ENCODE peak calls at places on chromosomes 2 and 18, in eight cellular contexts. One of them, this sample, is unnamed.

GRCh38 chr2:138831154-138831553 is 51.0 kb upstream of the NXPH2 start:
- DNase-seq in tibial artery: no peak
- DNase-seq in A549: no peak
- DNase-seq in B cell: no peak
- DNase-seq in RWPE1: no peak
- DNase-seq in HFF-Myc: no peak
- DNase-seq in IMR-90: no peak
- DNase-seq in neural crest cell: no peak
- DNase-seq in this sample: no peak

GRCh38 chr2:101759162-101759561 is 61.7 kb downstream of the MAP4K4 start:
- DNase-seq in A549: peak
- DNase-seq in IMR-90: peak
- DNase-seq in HFF-Myc: peak
- DNase-seq in neural crest cell: no peak
- DNase-seq in B cell: no peak
- DNase-seq in RWPE1: peak
- DNase-seq in tibial artery: no peak
- DNase-seq in this sample: peak

GRCh38 chr2:222610746-222611145 is 45.1 kb downstream of the FARSB start:
- DNase-seq in IMR-90: peak
- DNase-seq in RWPE1: no peak
- DNase-seq in neural crest cell: no peak
- DNase-seq in A549: no peak
- DNase-seq in tibial artery: no peak
- DNase-seq in HFF-Myc: peak
- DNase-seq in B cell: no peak
- DNase-seq in this sample: no peak

GRCh38 chr18:62523631-62524442 is 1.0 kb downstream of the ZCCHC2 start:
- DNase-seq in B cell: peak
- DNase-seq in tibial artery: peak
- DNase-seq in RWPE1: no peak
- DNase-seq in IMR-90: peak
- DNase-seq in A549: peak
- DNase-seq in neural crest cell: peak
- DNase-seq in HFF-Myc: no peak
- DNase-seq in this sample: peak

GRCh38 chr2:106314427-106314826 is 120.3 kb upstream of the UXS1 start:
- DNase-seq in tibial artery: no peak
- DNase-seq in B cell: no peak
- DNase-seq in A549: no peak
- DNase-seq in RWPE1: no peak
- DNase-seq in IMR-90: no peak
- DNase-seq in HFF-Myc: no peak
- DNase-seq in neural crest cell: no peak
- DNase-seq in this sample: no peak

GRCh38 chr18:12092398-12093229 is 1.0 kb upstream of the ANKRD62 start:
- DNase-seq in tibial artery: no peak
- DNase-seq in neural crest cell: no peak
- DNase-seq in B cell: no peak
- DNase-seq in HFF-Myc: no peak
- DNase-seq in IMR-90: no peak
- DNase-seq in A549: peak
- DNase-seq in RWPE1: peak
- DNase-seq in this sample: peak

GRCh38 chr2:176075476-176075875 is 8.3 kb downstream of the EVX2 start:
- DNase-seq in neural crest cell: no peak
- DNase-seq in A549: no peak
- DNase-seq in B cell: no peak
- DNase-seq in RWPE1: no peak
- DNase-seq in HFF-Myc: no peak
- DNase-seq in tibial artery: no peak
- DNase-seq in IMR-90: no peak
- DNase-seq in this sample: peak

GRCh38 chr2:166449439-166449838 is 44.6 kb downstream of the SCN7A start:
- DNase-seq in B cell: no peak
- DNase-seq in neural crest cell: no peak
- DNase-seq in tibial artery: no peak
- DNase-seq in IMR-90: no peak
- DNase-seq in RWPE1: no peak
- DNase-seq in HFF-Myc: no peak
- DNase-seq in A549: no peak
- DNase-seq in this sample: no peak

GRCh38 chr2:5691659-5692529 is at the start of gene SOX11:
- DNase-seq in HFF-Myc: peak
- DNase-seq in B cell: peak
- DNase-seq in A549: no peak
- DNase-seq in RWPE1: no peak
- DNase-seq in tibial artery: no peak
- DNase-seq in neural crest cell: peak
- DNase-seq in IMR-90: peak
- DNase-seq in this sample: peak

GRCh38 chr18:46516555-46516954 is 140.5 kb downstream of the LOXHD1 start:
- DNase-seq in A549: no peak
- DNase-seq in HFF-Myc: no peak
- DNase-seq in neural crest cell: no peak
- DNase-seq in IMR-90: no peak
- DNase-seq in RWPE1: no peak
- DNase-seq in B cell: no peak
- DNase-seq in tibial artery: no peak
- DNase-seq in this sample: no peak

GRCh38 chr18:46519870-46520269 is 137.2 kb downstream of the LOXHD1 start:
- DNase-seq in tibial artery: no peak
- DNase-seq in B cell: no peak
- DNase-seq in RWPE1: no peak
- DNase-seq in IMR-90: no peak
- DNase-seq in A549: no peak
- DNase-seq in HFF-Myc: no peak
- DNase-seq in neural crest cell: no peak
- DNase-seq in this sample: no peak

DNA sequence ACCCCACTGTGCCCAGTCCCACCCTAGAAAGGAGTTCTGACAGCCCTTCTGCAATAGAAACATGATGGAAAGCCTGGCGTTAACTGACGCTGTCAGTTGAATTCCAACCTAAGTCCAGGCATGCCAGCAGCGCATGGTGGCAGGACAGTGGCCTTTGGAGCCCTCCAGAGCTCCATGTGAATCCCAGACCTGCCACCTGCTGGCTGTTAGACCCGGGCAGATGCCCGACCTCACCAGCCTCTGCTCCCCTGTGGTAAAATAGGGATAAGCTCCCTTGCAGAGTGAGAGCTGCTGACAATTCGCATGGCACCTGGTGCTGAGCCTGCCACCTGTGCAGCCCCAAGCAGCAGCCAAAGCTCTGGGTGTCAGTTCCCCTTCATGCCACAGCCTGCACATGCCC is 138.6 kb downstream of the LOXHD1 start:
- DNase-seq in A549: peak
- DNase-seq in IMR-90: no peak
- DNase-seq in HFF-Myc: no peak
- DNase-seq in tibial artery: no peak
- DNase-seq in neural crest cell: no peak
- DNase-seq in RWPE1: peak
- DNase-seq in B cell: no peak
- DNase-seq in this sample: no peak
- TF ChIP-seq CTCF in A549: no peak
- TF ChIP-seq CTCF in IMR-90: no peak
- TF ChIP-seq CTCF in HFF-Myc: no peak
- TF ChIP-seq CTCF in tibial artery: no peak
- TF ChIP-seq CTCF in neural crest cell: no peak
- TF ChIP-seq CTCF in RWPE1: peak
- TF ChIP-seq CTCF in B cell: no peak
- TF ChIP-seq CTCF in this sample: no peak

DNA sequence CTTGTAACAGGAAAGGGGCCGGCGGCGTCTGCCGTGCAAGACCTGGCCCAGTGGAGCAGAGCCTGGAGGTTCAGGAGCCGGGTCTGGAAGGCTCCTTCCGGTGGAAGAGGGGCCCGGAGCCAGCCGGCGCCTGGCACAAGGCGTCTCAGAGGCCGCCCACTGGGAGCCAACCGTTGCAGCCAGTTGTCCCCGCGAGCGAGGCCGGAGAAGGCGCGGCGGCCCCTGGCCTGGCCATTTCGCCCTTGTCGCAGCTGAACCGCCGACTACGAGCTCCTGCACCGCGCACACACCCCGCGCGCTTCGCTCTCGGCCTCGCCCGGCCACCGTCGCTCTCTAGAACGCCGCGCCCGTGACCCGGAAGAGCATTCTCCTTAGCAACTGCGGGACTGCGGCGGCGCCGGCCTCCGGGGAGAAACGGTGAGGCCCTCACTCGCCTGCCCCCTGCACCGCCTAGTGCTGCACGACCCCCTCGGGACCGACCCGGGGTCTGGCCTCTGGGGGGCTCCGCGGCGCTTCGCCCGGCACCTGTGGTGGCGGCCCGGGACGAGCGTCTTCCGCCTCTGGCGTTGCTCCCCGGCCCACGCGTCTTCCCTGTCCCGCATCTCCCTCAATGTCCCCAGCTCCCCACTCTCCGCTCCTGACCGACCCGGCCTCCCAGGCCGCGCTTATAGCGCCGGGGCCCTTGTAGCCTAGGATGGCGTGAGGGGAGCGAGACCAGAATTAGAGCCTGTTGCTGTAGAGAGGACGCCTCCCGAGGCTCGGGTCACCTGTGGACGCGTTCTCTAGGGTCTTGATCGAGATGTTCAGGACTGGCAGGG is at the start of gene DIS3L2:
- DNase-seq in tibial artery: peak
- DNase-seq in B cell: peak
- DNase-seq in RWPE1: peak
- DNase-seq in HFF-Myc: no peak
- DNase-seq in neural crest cell: peak
- DNase-seq in IMR-90: peak
- DNase-seq in A549: peak
- DNase-seq in this sample: peak
- TF ChIP-seq CTCF in tibial artery: no peak
- TF ChIP-seq CTCF in B cell: no peak
- TF ChIP-seq CTCF in RWPE1: no peak
- TF ChIP-seq CTCF in HFF-Myc: no peak
- TF ChIP-seq CTCF in neural crest cell: no peak
- TF ChIP-seq CTCF in IMR-90: no peak
- TF ChIP-seq CTCF in A549: no peak
- TF ChIP-seq CTCF in this sample: no peak

DNA sequence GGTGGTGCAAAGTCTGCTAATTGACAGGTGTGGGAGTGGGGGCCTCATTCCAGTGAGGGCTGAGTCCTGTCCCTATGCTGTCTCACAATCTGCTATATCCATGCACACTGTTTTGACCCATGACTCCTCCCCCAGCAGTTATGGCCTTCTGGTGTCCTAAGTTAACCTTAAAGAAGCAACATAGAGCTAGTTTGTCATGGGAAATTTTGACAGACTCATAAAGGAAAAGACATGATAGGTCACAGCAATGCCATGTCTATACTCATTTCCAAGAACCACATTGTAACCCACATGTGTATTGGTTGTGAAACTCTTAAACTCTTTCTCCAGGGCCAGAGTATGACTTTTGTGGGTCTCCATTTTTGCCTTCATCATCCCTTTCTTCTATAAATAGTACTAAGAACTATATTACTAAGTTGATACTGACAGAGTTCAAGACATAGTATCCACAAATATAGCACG is 78.2 kb upstream of the SLC1A4 start:
- DNase-seq in HFF-Myc: no peak
- DNase-seq in B cell: no peak
- DNase-seq in A549: no peak
- DNase-seq in neural crest cell: no peak
- DNase-seq in RWPE1: no peak
- DNase-seq in IMR-90: no peak
- DNase-seq in tibial artery: no peak
- DNase-seq in this sample: no peak
- TF ChIP-seq CTCF in HFF-Myc: no peak
- TF ChIP-seq CTCF in B cell: no peak
- TF ChIP-seq CTCF in A549: no peak
- TF ChIP-seq CTCF in neural crest cell: no peak
- TF ChIP-seq CTCF in RWPE1: no peak
- TF ChIP-seq CTCF in IMR-90: no peak
- TF ChIP-seq CTCF in tibial artery: no peak
- TF ChIP-seq CTCF in this sample: no peak

GRCh38 chr2:168740788-168741187 is 61.6 kb upstream of the NOSTRIN start:
- DNase-seq in B cell: no peak
- DNase-seq in tibial artery: no peak
- DNase-seq in A549: no peak
- DNase-seq in neural crest cell: no peak
- DNase-seq in HFF-Myc: no peak
- DNase-seq in RWPE1: no peak
- DNase-seq in IMR-90: no peak
- DNase-seq in this sample: no peak
- TF ChIP-seq CTCF in B cell: no peak
- TF ChIP-seq CTCF in tibial artery: no peak
- TF ChIP-seq CTCF in A549: no peak
- TF ChIP-seq CTCF in neural crest cell: no peak
- TF ChIP-seq CTCF in HFF-Myc: no peak
- TF ChIP-seq CTCF in RWPE1: no peak
- TF ChIP-seq CTCF in IMR-90: no peak
- TF ChIP-seq CTCF in this sample: no peak

This sample was measured in endothelial cell.